ENCODE peak calls at places on chromosomes 2 and 18, in eight cellular contexts. I is HS-27A; A is Peyer's patch; Q is progenitor cell of endocrine pancreas; C is activated gamma-delta T cell treated with anti-CD3 and anti-CD28 coated beads, Interleukin-2, amount 50 U/mL, for 16 hours; O is stimulated activated CD4-positive, alpha-beta T cell treated with anti-CD3 and anti-CD28 coated beads, Interleukin-15, amount 100 ng/mL, for 24 hours; B is iPS DF 19.7; K is omental fat pad. M is an unnamed sample.

GRCh38 chr2:112584891-112585250 is 462 bp downstream of the CHCHD5 start:
- DNase-seq in Q (no peak), A (no peak), I (no peak), K (no peak), C (no peak), B (no peak), O (no peak), M (no peak)

GRCh38 chr2:238019962-238020361 is 40.8 kb upstream of the SCLY start:
- DNase-seq in A (no peak), B (no peak), K (no peak), Q (no peak), O (no peak), I (no peak), C (no peak), M (no peak)

GRCh38 chr2:233083782-233084181 is 23.6 kb downstream of the INPP5D start:
- DNase-seq in Q (no peak), B (no peak), A (peak), I (no peak), K (no peak), O (no peak), C (no peak), M (no peak)

GRCh38 chr2:15811367-15811766 is 129.0 kb upstream of the MYCN start:
- DNase-seq in A (no peak), I (no peak), C (no peak), O (no peak), Q (no peak), B (no peak), K (no peak), M (no peak)

GRCh38 chr18:3266062-3266608 is 4.2 kb downstream of the MYL12B start:
- DNase-seq in C (no peak), K (no peak), B (no peak), Q (no peak), I (no peak), O (no peak), A (no peak), M (no peak)

GRCh38 chr18:3983351-3983969 is 471.6 kb downstream of the DLGAP1 start:
- DNase-seq in Q (no peak), I (no peak), K (no peak), C (no peak), O (no peak), B (no peak), A (no peak), M (no peak)

GRCh38 chr18:56861244-56861643 is 210.1 kb downstream of the WDR7 start:
- DNase-seq in C (no peak), I (no peak), K (no peak), O (no peak), A (no peak), B (no peak), Q (no peak), M (no peak)

GRCh38 chr18:31428211-31428610 is 19.3 kb upstream of the DSG3 start:
- DNase-seq in C (no peak), O (no peak), B (no peak), A (no peak), K (no peak), Q (no peak), I (no peak), M (no peak)

GRCh38 chr2:225468131-225468530 is 68.6 kb downstream of the NYAP2 start:
- DNase-seq in C (no peak), A (no peak), I (peak), K (no peak), B (no peak), Q (no peak), O (no peak), M (no peak)

GRCh38 chr2:203037026-203037425 is 22.4 kb downstream of the NBEAL1 start:
- DNase-seq in K (no peak), A (no peak), O (no peak), C (no peak), I (no peak), B (no peak), Q (no peak), M (no peak)

M was measured in NAMALWA.